ENCODE peak calls at places on chromosomes 6 and 20, in four cellular contexts. U, N, O and D are unnamed samples.

GRCh38 chr20:36114707-36115106 is 39.8 kb upstream of the EPB41L1 start:
- DNase-seq in U (no peak), N (no peak), O (no peak), D (no peak)

GRCh38 chr6:104421650-104422049 is 438.1 kb downstream of the HACE1 start:
- DNase-seq in U (no peak), N (no peak), O (no peak), D (no peak)

GRCh38 chr20:46984391-46984790 is 89.7 kb downstream of the EYA2 start:
- DNase-seq in U (no peak), N (no peak), O (no peak), D (no peak)

GRCh38 chr6:1987640-1988039 is 257.8 kb downstream of the GMDS start:
- DNase-seq in U (no peak), N (no peak), O (no peak), D (no peak)

GRCh38 chr20:36303020-36303595 is 3.0 kb upstream of the DLGAP4 start:
- DNase-seq in U (no peak), N (no peak), O (no peak), D (no peak)

GRCh38 chr6:168606722-168607121 is 165.7 kb downstream of the SMOC2 start:
- DNase-seq in U (no peak), N (no peak), O (no peak), D (no peak)

GRCh38 chr6:37432590-37432915 is 468 bp upstream of the CMTR1 start:
- DNase-seq in U (no peak), N (no peak), O (no peak), D (no peak)

GRCh38 chr6:4441981-4442434 is 306.6 kb upstream of the ECI2 start:
- DNase-seq in U (no peak), N (no peak), O (no peak), D (no peak)

GRCh38 chr6:139536751-139537617 is 162.5 kb upstream of the CITED2 start:
- DNase-seq in U (no peak), N (no peak), O (no peak), D (no peak)

GRCh38 chr6:136334853-136335252 is 45.2 kb upstream of the BCLAF1 start:
- DNase-seq in U (no peak), N (no peak), O (no peak), D (no peak)

GRCh38 chr20:9838378-9839295 is at the start of gene PAK5:
- DNase-seq in U (no peak), N (peak), O (no peak), D (no peak)

GRCh38 chr6:92647630-92648029 is 771.7 kb downstream of the EPHA7 start:
- DNase-seq in U (no peak), N (no peak), O (no peak), D (no peak)

GRCh38 chr20:11108102-11108842 is 434.5 kb upstream of the JAG1 start:
- DNase-seq in U (no peak), N (peak), O (no peak), D (no peak)

GRCh38 chr6:52399511-52400315 is 20.4 kb upstream of the EFHC1 start:
- DNase-seq in U (no peak), N (no peak), O (peak), D (peak)

GRCh38 chr6:167499161-167499660 is 174.3 kb downstream of the TTLL2 start:
- DNase-seq in U (no peak), N (no peak), O (no peak), D (no peak)

GRCh38 chr6:115838763-115839401 is 221.8 kb downstream of the FRK start:
- DNase-seq in U (no peak), N (no peak), O (peak), D (peak)

GRCh38 chr6:27970444-27970843 is 13.4 kb downstream of the OR2B6 start:
- DNase-seq in U (no peak), N (no peak), O (no peak), D (no peak)

GRCh38 chr6:4346659-4347333 is 211.4 kb upstream of the ECI2 start:
- DNase-seq in U (no peak), N (no peak), O (no peak), D (no peak)

GRCh38 chr6:34231566-34232336 is 4.9 kb upstream of the HMGA1 start:
- DNase-seq in U (no peak), N (no peak), O (no peak), D (no peak)

GRCh38 chr6:446418-447366 is 55.1 kb downstream of the IRF4 start:
- DNase-seq in U (no peak), N (no peak), O (peak), D (no peak)

GRCh38 chr6:15066433-15067337 is 179.2 kb upstream of the JARID2 start:
- DNase-seq in U (no peak), N (peak), O (no peak), D (no peak)

GRCh38 chr6:165702669-165703068 is 39.6 kb upstream of the PDE10A start:
- DNase-seq in U (no peak), N (no peak), O (no peak), D (no peak)

GRCh38 chr6:44067760-44068139 is 59.5 kb downstream of the MRPL14 start:
- DNase-seq in U (no peak), N (no peak), O (no peak), D (no peak)

GRCh38 chr6:45663181-45664180 is 285.7 kb upstream of the SUPT3H start:
- DNase-seq in U (no peak), N (peak), O (peak), D (no peak)

GRCh38 chr6:140415266-140415665 is 1040.8 kb upstream of the CITED2 start:
- DNase-seq in U (no peak), N (no peak), O (no peak), D (no peak)

GRCh38 chr20:44888226-44889103 is 3.0 kb downstream of the YWHAB start:
- DNase-seq in U (no peak), N (no peak), O (no peak), D (no peak)

GRCh38 chr6:137832110-137832509 is 34.9 kb upstream of the TNFAIP3 start:
- DNase-seq in U (no peak), N (no peak), O (no peak), D (no peak)

GRCh38 chr6:24234043-24234442 is 108.0 kb downstream of the NRSN1 start:
- DNase-seq in U (no peak), N (no peak), O (no peak), D (no peak)

GRCh38 chr20:21575981-21576740 is 62.3 kb upstream of the NKX2-2 start:
- DNase-seq in U (no peak), N (no peak), O (no peak), D (no peak)

GRCh38 chr20:24755411-24755922 is 193.6 kb upstream of the CST7 start:
- DNase-seq in U (no peak), N (peak), O (no peak), D (no peak)

GRCh38 chr20:34058831-34059230 is 53.2 kb downstream of the EIF2S2 start:
- DNase-seq in U (no peak), N (no peak), O (no peak), D (no peak)

GRCh38 chr20:19401096-19401495 is 188.7 kb downstream of the SLC24A3 start:
- DNase-seq in U (no peak), N (no peak), O (no peak), D (no peak)

GRCh38 chr6:11215773-11216172 is 16.7 kb downstream of the NEDD9 start:
- DNase-seq in U (no peak), N (no peak), O (no peak), D (no peak)

GRCh38 chr20:6122873-6123649 is at the start of gene FERMT1:
- DNase-seq in U (peak), N (peak), O (peak), D (peak)

GRCh38 chr20:24499472-24499871 is 30.0 kb downstream of the SYNDIG1 start:
- DNase-seq in U (no peak), N (no peak), O (no peak), D (no peak)

GRCh38 chr6:116168148-116168547 is 42.2 kb upstream of the COL10A1 start:
- DNase-seq in U (no peak), N (no peak), O (no peak), D (no peak)

GRCh38 chr6:158958504-158959386 is 41.3 kb downstream of the RSPH3 start:
- DNase-seq in U (no peak), N (no peak), O (peak), D (no peak)

DNA sequence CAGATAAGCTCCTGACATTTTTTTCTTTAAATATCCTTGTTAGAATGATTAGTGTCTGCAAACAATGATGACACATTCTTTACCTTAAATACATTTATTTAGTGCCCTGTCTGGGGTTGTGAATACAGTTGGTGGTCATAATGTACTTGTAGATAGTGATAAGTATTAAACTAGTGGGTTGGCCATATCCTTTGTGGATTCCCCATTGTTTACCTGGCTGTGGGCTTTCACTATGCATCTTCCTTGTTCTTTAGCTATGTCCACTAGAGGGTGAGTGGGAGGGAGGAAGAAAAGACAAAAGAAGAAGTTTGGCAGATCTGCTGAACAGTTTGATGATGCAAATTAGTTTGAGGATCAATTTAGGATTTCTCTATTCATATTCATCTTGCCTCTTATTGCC is 15.7 kb downstream of the HS3ST5 start:
- DNase-seq in U (no peak), N (no peak), O (no peak), D (no peak)
- TF ChIP-seq CTCF in U (no peak), N (no peak), O (no peak), D (no peak)

GRCh38 chr6:121809211-121809610 is 373.8 kb downstream of the GJA1 start:
- DNase-seq in U (no peak), N (no peak), O (no peak), D (no peak)
- TF ChIP-seq CTCF in U (no peak), N (no peak), O (no peak), D (no peak)

GRCh38 chr20:59949911-59950310 is 8.3 kb upstream of the CDH26 start:
- DNase-seq in U (no peak), N (no peak), O (no peak), D (no peak)

GRCh38 chr20:59954718-59955117 is 3.5 kb upstream of the CDH26 start:
- DNase-seq in U (no peak), N (no peak), O (no peak), D (no peak)

GRCh38 chr20:59958123-59958522 is at the start of gene CDH26:
- DNase-seq in U (no peak), N (no peak), O (no peak), D (no peak)

GRCh38 chr20:59958626-59959025 is 403 bp downstream of the CDH26 start:
- DNase-seq in U (no peak), N (no peak), O (no peak), D (no peak)

DNA sequence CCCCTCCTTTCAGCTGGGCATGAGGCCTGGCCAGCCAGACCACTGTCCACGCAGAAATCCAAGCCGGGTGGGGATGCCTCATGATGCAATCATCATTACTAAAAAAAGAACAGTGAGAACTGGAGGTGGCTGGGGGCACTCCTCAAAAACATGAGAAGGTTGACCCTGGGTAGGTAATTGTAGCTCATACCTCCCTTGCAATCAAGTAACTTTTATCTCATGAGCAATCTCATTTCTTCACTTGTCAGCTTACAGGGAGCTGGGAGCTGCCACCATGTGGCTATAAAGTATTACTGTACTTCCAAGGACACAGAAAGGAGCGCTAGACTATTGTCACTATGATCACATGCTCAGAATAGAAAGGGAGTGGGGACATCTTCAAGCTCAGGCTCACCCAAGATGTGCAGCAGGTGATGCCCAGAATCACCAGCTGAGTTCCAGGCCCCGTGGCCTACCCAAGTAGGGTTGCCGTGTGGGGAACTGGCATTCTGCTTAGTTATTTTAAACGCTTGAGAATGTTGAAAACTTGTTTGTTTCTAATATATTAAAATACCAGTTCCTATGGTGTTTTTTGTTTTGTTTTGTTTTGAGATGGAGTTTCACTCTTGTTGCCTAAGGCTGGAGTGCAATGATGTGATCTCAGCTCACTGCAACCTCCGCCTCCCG is 3.0 kb upstream of the CDH26 start:
- DNase-seq in U (no peak), N (no peak), O (no peak), D (peak)
- TF ChIP-seq CTCF in U (no peak), N (peak), O (no peak), D (no peak)

DNA sequence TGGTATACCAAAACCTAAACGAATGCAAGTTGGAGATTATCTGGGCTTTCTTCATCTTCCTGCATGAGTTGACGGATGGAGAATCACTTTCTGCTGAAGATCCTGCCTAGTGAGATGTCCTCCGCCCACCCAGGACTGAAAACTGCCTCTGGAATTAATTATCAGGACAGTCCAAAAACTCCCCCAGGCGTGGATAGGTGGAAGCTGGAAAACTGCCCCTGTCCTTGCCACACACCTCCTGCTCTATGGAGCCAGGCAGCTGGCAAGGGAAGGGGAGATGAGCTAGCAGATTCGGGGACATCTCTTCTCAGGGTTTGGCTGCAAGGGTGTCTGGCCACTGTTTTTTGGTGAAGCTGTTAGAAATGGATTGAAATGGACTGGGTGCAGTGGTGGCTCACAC is 89.3 kb upstream of the ZNFX1 start:
- DNase-seq in U (no peak), N (peak), O (no peak), D (no peak)
- TF ChIP-seq CTCF in U (no peak), N (no peak), O (no peak), D (no peak)

DNA sequence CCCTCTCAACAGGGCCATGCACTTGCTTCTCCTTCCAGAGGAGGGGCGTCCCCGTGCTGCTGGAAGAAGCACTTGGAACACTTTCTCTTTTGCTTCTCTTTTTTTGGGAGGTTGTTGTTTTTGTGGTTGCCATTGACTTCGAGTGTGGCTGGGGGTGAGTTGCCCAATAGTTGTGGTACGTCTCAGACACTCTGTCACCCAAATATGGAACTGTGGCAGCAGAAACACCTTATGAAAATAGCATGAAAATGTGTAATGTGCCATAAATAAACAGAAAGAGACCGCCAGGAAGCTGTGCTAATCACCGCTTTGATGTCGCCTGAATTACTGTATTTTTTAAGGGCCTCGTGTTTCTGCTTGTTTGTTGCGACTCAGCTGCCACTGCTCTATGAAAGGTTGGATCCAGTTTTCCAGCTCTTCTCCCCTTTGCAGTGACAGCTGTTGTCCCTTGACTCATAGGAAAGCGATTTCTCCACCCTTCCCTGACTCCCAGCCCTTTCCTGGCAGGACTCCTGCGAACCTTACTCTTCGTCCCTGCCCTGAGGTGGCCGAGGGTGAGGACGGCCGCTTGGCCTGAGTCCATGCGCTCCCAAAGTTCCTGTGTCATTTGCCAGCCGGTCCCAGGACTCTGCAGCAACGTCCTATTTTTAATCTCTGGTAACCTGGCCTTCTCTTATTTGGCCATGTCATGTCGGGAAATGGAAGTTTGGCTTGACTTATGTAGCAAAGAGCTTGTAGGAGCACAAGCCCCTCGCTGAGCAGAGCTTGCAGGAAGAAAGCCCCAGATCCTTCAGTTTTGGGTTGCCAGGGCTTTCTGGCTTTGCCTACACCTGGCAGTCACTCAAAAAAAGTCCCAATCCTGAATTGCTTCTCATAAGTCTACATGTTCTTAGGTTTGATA is 694.6 kb downstream of the QKI start:
- DNase-seq in U (peak), N (no peak), O (no peak), D (no peak)
- TF ChIP-seq CTCF in U (no peak), N (no peak), O (no peak), D (no peak)

DNA sequence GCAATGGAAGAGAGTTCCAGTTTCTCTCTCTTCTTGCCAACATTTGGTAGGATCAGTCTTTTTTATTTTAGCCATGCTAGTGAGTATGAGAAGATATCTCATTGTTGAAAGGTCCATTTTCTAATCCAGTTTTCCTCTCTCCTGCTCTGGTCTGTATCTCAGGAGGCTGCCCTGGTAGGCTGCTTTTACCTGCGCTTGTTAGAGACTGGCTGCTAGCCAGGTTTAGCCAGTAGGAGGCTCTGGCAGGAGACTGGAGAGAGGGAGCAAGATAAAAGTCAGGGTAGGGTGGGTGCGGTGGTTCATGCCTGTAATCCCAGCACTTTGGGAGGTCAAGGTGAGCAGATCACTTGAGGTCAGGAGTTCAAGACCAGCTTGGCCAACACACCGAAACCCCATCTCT is 68.6 kb upstream of the FOXP4 start:
- DNase-seq in U (no peak), N (no peak), O (no peak), D (no peak)
- TF ChIP-seq CTCF in U (no peak), N (no peak), O (no peak), D (no peak)

DNA sequence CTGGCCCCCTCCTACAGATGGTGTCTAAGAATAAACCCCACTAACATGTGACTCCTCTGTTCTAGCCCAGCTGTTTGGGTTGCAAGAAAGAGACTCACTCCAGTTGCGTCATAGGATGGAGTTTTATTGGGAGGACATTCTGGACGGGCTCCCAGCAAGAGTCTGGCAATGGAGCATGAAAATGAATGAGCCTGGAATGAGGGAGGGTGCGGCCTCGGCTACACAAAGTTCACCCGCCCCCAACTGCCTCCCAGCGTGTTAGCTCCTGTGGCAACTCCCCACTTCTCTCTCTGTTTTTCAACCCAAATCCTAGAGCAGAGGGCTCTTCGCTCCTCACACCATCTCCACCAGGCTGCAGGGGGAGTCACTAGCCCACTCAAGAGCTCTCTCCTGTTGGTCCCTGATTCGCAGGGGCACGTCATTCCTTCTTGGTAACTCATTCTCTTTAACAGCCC is 5.1 kb upstream of the ADAM33 start:
- DNase-seq in U (no peak), N (peak), O (no peak), D (no peak)
- TF ChIP-seq CTCF in U (no peak), N (no peak), O (no peak), D (no peak)